ENCODE peak calls at places on chromosome 2, in six cellular contexts. Q is bronchial epithelial cell; H is sigmoid colon; U is activated T-cell treated with anti-CD3 and anti-CD28 coated beads, Interleukin-2, amount 50 U/mL, for 72 hours; M is cardiac fibroblast; B is left lung. C is an unnamed sample.

GRCh38 chr2:156110890-156111289 is 221.6 kb downstream of the NR4A2 start:
- DNase-seq in M (no peak), H (no peak), B (no peak), Q (peak), U (peak), C (peak)

GRCh38 chr2:120227111-120227991 is 4.2 kb upstream of the TMEM185B start:
- DNase-seq in H (peak), U (peak), B (no peak), M (no peak), Q (peak), C (peak)

GRCh38 chr2:133780099-133780996 is 212.1 kb upstream of the NCKAP5 start:
- DNase-seq in U (peak), B (no peak), H (no peak), M (peak), Q (peak), C (peak)

GRCh38 chr2:111252436-111252835 is 131.7 kb downstream of the BCL2L11 start:
- DNase-seq in U (no peak), Q (peak), H (no peak), B (no peak), M (peak), C (no peak)

GRCh38 chr2:199136681-199137080 is 321.1 kb downstream of the SATB2 start:
- DNase-seq in H (no peak), M (peak), U (no peak), Q (peak), B (no peak), C (peak)

GRCh38 chr2:199042660-199043379 is 414.9 kb downstream of the SATB2 start:
- DNase-seq in Q (no peak), B (no peak), H (no peak), U (no peak), M (no peak), C (no peak)

GRCh38 chr2:449246-450067 is 161.6 kb upstream of the ALKAL2 start:
- DNase-seq in Q (no peak), H (no peak), B (no peak), U (no peak), M (no peak), C (peak)

GRCh38 chr2:15671409-15671808 is 79.7 kb downstream of the DDX1 start:
- DNase-seq in Q (no peak), M (no peak), B (no peak), U (no peak), H (no peak), C (no peak)

GRCh38 chr2:241479026-241479898 is 29.1 kb downstream of the STK25 start:
- DNase-seq in B (no peak), H (no peak), U (no peak), Q (no peak), M (no peak), C (no peak)

GRCh38 chr2:213021971-213022899 is 129.2 kb downstream of the IKZF2 start:
- DNase-seq in H (no peak), M (peak), B (no peak), U (peak), Q (peak), C (peak)

GRCh38 chr2:8657423-8658062 is 24.3 kb upstream of the ID2 start:
- DNase-seq in Q (no peak), M (no peak), U (peak), B (no peak), H (peak), C (no peak)